ENCODE peak calls at places on chromosome 5, in nine cellular contexts. One of them, this sample, is unnamed.

GRCh38 chr5:92644271-92644886 is 936.6 kb downstream of the NR2F1-AS1 start:
- DNase-seq in activated T-cell treated with anti-CD3 and anti-CD28 coated beads, Interleukin-2, amount 50 U/mL, for 72 hours: no peak
- DNase-seq in dermis blood vessel endothelial cell: no peak
- DNase-seq in EL: no peak
- DNase-seq in NCI-H1105: no peak
- DNase-seq in cardiac muscle cell: peak; percentile 17
- DNase-seq in mucosa of descending colon: no peak
- DNase-seq in T follicular helper cell: no peak
- DNase-seq in adrenal gland: no peak
- DNase-seq in this sample: peak; percentile 66

GRCh38 chr5:176691524-176691923 is 44.2 kb downstream of the TSPAN17 start:
- DNase-seq in activated T-cell treated with anti-CD3 and anti-CD28 coated beads, Interleukin-2, amount 50 U/mL, for 72 hours: no peak
- DNase-seq in dermis blood vessel endothelial cell: no peak
- DNase-seq in EL: no peak
- DNase-seq in NCI-H1105: no peak
- DNase-seq in cardiac muscle cell: no peak
- DNase-seq in mucosa of descending colon: no peak
- DNase-seq in T follicular helper cell: no peak
- DNase-seq in adrenal gland: no peak
- DNase-seq in this sample: no peak

GRCh38 chr5:32733582-32734340 is 22.6 kb downstream of the NPR3 start:
- DNase-seq in activated T-cell treated with anti-CD3 and anti-CD28 coated beads, Interleukin-2, amount 50 U/mL, for 72 hours: no peak
- DNase-seq in dermis blood vessel endothelial cell: no peak
- DNase-seq in EL: no peak
- DNase-seq in NCI-H1105: no peak
- DNase-seq in cardiac muscle cell: no peak
- DNase-seq in mucosa of descending colon: no peak
- DNase-seq in T follicular helper cell: no peak
- DNase-seq in adrenal gland: no peak
- DNase-seq in this sample: no peak

GRCh38 chr5:173736923-173737412 is 120.5 kb upstream of the BOD1 start:
- DNase-seq in activated T-cell treated with anti-CD3 and anti-CD28 coated beads, Interleukin-2, amount 50 U/mL, for 72 hours: no peak
- DNase-seq in dermis blood vessel endothelial cell: no peak
- DNase-seq in EL: no peak
- DNase-seq in NCI-H1105: no peak
- DNase-seq in cardiac muscle cell: no peak
- DNase-seq in mucosa of descending colon: peak; percentile 53
- DNase-seq in T follicular helper cell: no peak
- DNase-seq in adrenal gland: no peak
- DNase-seq in this sample: no peak

GRCh38 chr5:8478308-8478707 is 609.4 kb downstream of the MTRR start:
- DNase-seq in activated T-cell treated with anti-CD3 and anti-CD28 coated beads, Interleukin-2, amount 50 U/mL, for 72 hours: no peak
- DNase-seq in dermis blood vessel endothelial cell: no peak
- DNase-seq in EL: no peak
- DNase-seq in NCI-H1105: no peak
- DNase-seq in cardiac muscle cell: no peak
- DNase-seq in mucosa of descending colon: no peak
- DNase-seq in T follicular helper cell: no peak
- DNase-seq in adrenal gland: no peak
- DNase-seq in this sample: no peak

GRCh38 chr5:105506692-105507277 is 1944.2 kb upstream of the NUDT12 start:
- DNase-seq in activated T-cell treated with anti-CD3 and anti-CD28 coated beads, Interleukin-2, amount 50 U/mL, for 72 hours: no peak
- DNase-seq in dermis blood vessel endothelial cell: no peak
- DNase-seq in EL: no peak
- DNase-seq in NCI-H1105: no peak
- DNase-seq in cardiac muscle cell: peak; percentile 1
- DNase-seq in mucosa of descending colon: no peak
- DNase-seq in T follicular helper cell: no peak
- DNase-seq in adrenal gland: no peak
- DNase-seq in this sample: peak; percentile 10

GRCh38 chr5:135880801-135881200 is 14.8 kb downstream of the IL9 start:
- DNase-seq in activated T-cell treated with anti-CD3 and anti-CD28 coated beads, Interleukin-2, amount 50 U/mL, for 72 hours: no peak
- DNase-seq in dermis blood vessel endothelial cell: no peak
- DNase-seq in EL: no peak
- DNase-seq in NCI-H1105: no peak
- DNase-seq in cardiac muscle cell: no peak
- DNase-seq in mucosa of descending colon: no peak
- DNase-seq in T follicular helper cell: no peak
- DNase-seq in adrenal gland: no peak
- DNase-seq in this sample: no peak

GRCh38 chr5:5637163-5637562 is 214.7 kb downstream of the ICE1 start:
- DNase-seq in activated T-cell treated with anti-CD3 and anti-CD28 coated beads, Interleukin-2, amount 50 U/mL, for 72 hours: no peak
- DNase-seq in dermis blood vessel endothelial cell: no peak
- DNase-seq in EL: no peak
- DNase-seq in NCI-H1105: no peak
- DNase-seq in cardiac muscle cell: no peak
- DNase-seq in mucosa of descending colon: no peak
- DNase-seq in T follicular helper cell: no peak
- DNase-seq in adrenal gland: no peak
- DNase-seq in this sample: no peak

GRCh38 chr5:158869092-158869491 is 230.6 kb downstream of the EBF1 start:
- DNase-seq in activated T-cell treated with anti-CD3 and anti-CD28 coated beads, Interleukin-2, amount 50 U/mL, for 72 hours: no peak
- DNase-seq in dermis blood vessel endothelial cell: no peak
- DNase-seq in EL: no peak
- DNase-seq in NCI-H1105: no peak
- DNase-seq in cardiac muscle cell: no peak
- DNase-seq in mucosa of descending colon: no peak
- DNase-seq in T follicular helper cell: no peak
- DNase-seq in adrenal gland: no peak
- DNase-seq in this sample: no peak

GRCh38 chr5:9148242-9148641 is 397.6 kb downstream of the SEMA5A start:
- DNase-seq in activated T-cell treated with anti-CD3 and anti-CD28 coated beads, Interleukin-2, amount 50 U/mL, for 72 hours: no peak
- DNase-seq in dermis blood vessel endothelial cell: no peak
- DNase-seq in EL: peak; percentile 57
- DNase-seq in NCI-H1105: no peak
- DNase-seq in cardiac muscle cell: no peak
- DNase-seq in mucosa of descending colon: no peak
- DNase-seq in T follicular helper cell: no peak
- DNase-seq in adrenal gland: no peak
- DNase-seq in this sample: no peak

GRCh38 chr5:120160120-120160895 is 303.8 kb upstream of the PRR16 start:
- DNase-seq in activated T-cell treated with anti-CD3 and anti-CD28 coated beads, Interleukin-2, amount 50 U/mL, for 72 hours: no peak
- DNase-seq in dermis blood vessel endothelial cell: no peak
- DNase-seq in EL: peak; percentile 60
- DNase-seq in NCI-H1105: peak; percentile 12
- DNase-seq in cardiac muscle cell: no peak
- DNase-seq in mucosa of descending colon: no peak
- DNase-seq in T follicular helper cell: no peak
- DNase-seq in adrenal gland: no peak
- DNase-seq in this sample: no peak

GRCh38 chr5:139287890-139288635 is 5.5 kb upstream of the MATR3 start:
- DNase-seq in activated T-cell treated with anti-CD3 and anti-CD28 coated beads, Interleukin-2, amount 50 U/mL, for 72 hours: no peak
- DNase-seq in dermis blood vessel endothelial cell: peak; percentile 55
- DNase-seq in EL: no peak
- DNase-seq in NCI-H1105: no peak
- DNase-seq in cardiac muscle cell: peak; percentile 22
- DNase-seq in mucosa of descending colon: no peak
- DNase-seq in T follicular helper cell: no peak
- DNase-seq in adrenal gland: no peak
- DNase-seq in this sample: peak; percentile 49